ENCODE peak calls at places on chromosome 20, in nine cellular contexts. L is RWPE2, R is K562, Y is uterus, O is hepatocyte, D is vagina, B is lower lobe of right lung, I is PC-3, T is psoas muscle. Q is an unnamed sample.

GRCh38 chr20:45010399-45010828 is 44.1 kb downstream of the STK4 start:
- DNase-seq in R (no peak), T (no peak), B (no peak), Y (no peak), D (no peak), L (no peak), I (peak), O (no peak), Q (no peak)

GRCh38 chr20:36839150-36839549 is 36.8 kb upstream of the TLDC2 start:
- DNase-seq in Y (no peak), I (no peak), O (no peak), R (no peak), T (no peak), D (no peak), L (no peak), B (no peak), Q (no peak)

GRCh38 chr20:15949391-15949790 is 623.9 kb downstream of the KIF16B start:
- DNase-seq in Y (no peak), L (no peak), T (no peak), R (no peak), D (no peak), O (no peak), B (no peak), I (no peak), Q (no peak)

GRCh38 chr20:25204550-25205276 is 9.2 kb downstream of the ENTPD6 start:
- DNase-seq in D (peak), R (no peak), I (no peak), Y (no peak), L (no peak), T (no peak), B (no peak), O (no peak), Q (no peak)

GRCh38 chr20:10541668-10542411 is 106.7 kb downstream of the SLX4IP start:
- DNase-seq in B (no peak), O (no peak), R (no peak), L (no peak), I (peak), T (no peak), Y (no peak), D (no peak), Q (no peak)

GRCh38 chr20:52305029-52305645 is 113.6 kb upstream of the ZFP64 start:
- DNase-seq in B (no peak), Y (no peak), R (no peak), I (peak), O (no peak), T (no peak), L (no peak), D (no peak), Q (no peak)

GRCh38 chr20:50844430-50845100 is 49.7 kb downstream of the BCAS4 start:
- DNase-seq in O (no peak), T (no peak), Y (no peak), R (peak), B (no peak), L (peak), I (peak), D (no peak), Q (no peak)

GRCh38 chr20:61314326-61315010 is 62.4 kb downstream of the CDH4 start:
- DNase-seq in D (no peak), B (no peak), I (no peak), T (no peak), O (no peak), L (no peak), Y (no peak), R (no peak), Q (no peak)

GRCh38 chr20:58174708-58175287 is 53.7 kb downstream of the ANKRD60 start:
- DNase-seq in Y (peak), R (no peak), D (no peak), T (peak), L (no peak), I (no peak), O (no peak), B (peak), Q (no peak)

GRCh38 chr20:49024220-49024619 is 21.9 kb upstream of the CSE1L start:
- DNase-seq in L (no peak), B (no peak), I (no peak), D (no peak), Y (no peak), T (no peak), O (no peak), R (no peak), Q (no peak)

GRCh38 chr20:50578061-50578777 is 68.0 kb downstream of the PTPN1 start:
- DNase-seq in B (peak), I (no peak), O (no peak), D (no peak), L (peak), R (no peak), T (no peak), Y (no peak), Q (no peak)

GRCh38 chr20:47758517-47759450 is 26.5 kb downstream of the SULF2 start:
- DNase-seq in T (no peak), L (no peak), Y (no peak), B (no peak), O (no peak), D (no peak), R (no peak), I (no peak), Q (no peak)

GRCh38 chr20:46657618-46658017 is 6.4 kb upstream of the SLC13A3 start:
- DNase-seq in O (no peak), T (no peak), R (no peak), L (peak), D (no peak), B (no peak), Y (no peak), I (no peak), Q (no peak)

GRCh38 chr20:51160011-51160410 is 137.1 kb upstream of the KCNG1 start:
- DNase-seq in R (no peak), I (no peak), D (no peak), T (no peak), O (no peak), Y (no peak), L (no peak), B (no peak), Q (no peak)

GRCh38 chr20:62936996-62937352 is 973 bp upstream of the GID8 start:
- DNase-seq in L (no peak), I (peak), O (peak), D (no peak), T (no peak), R (no peak), Y (no peak), B (no peak), Q (no peak)

GRCh38 chr20:22687676-22688360 is 103.4 kb upstream of the FOXA2 start:
- DNase-seq in I (no peak), B (no peak), R (no peak), D (no peak), O (no peak), Y (no peak), L (no peak), T (no peak), Q (no peak)

GRCh38 chr20:32282461-32282860 is 5.0 kb downstream of the KIF3B start:
- DNase-seq in B (no peak), O (no peak), Y (no peak), D (no peak), L (peak), R (no peak), T (peak), I (no peak), Q (peak)

GRCh38 chr20:21981607-21982344 is 276.3 kb downstream of the PAX1 start:
- DNase-seq in T (no peak), B (no peak), Y (no peak), O (peak), R (no peak), L (no peak), I (peak), D (no peak), Q (no peak)

GRCh38 chr20:32314768-32315167 is 37.3 kb downstream of the KIF3B start:
- DNase-seq in Y (no peak), D (no peak), R (no peak), B (no peak), I (no peak), L (peak), O (no peak), T (no peak), Q (no peak)

GRCh38 chr20:12916699-12917098 is 92.1 kb upstream of the SPTLC3 start:
- DNase-seq in T (no peak), Y (no peak), I (no peak), B (no peak), O (peak), D (no peak), R (no peak), L (no peak), Q (no peak)

GRCh38 chr20:56943946-56944345 is 314.8 kb downstream of the TFAP2C start:
- DNase-seq in D (no peak), R (no peak), T (no peak), I (no peak), L (no peak), B (no peak), O (no peak), Y (no peak), Q (no peak)

GRCh38 chr20:61371501-61372150 is 119.6 kb downstream of the CDH4 start:
- DNase-seq in L (peak), D (no peak), O (no peak), T (no peak), B (no peak), I (no peak), R (no peak), Y (no peak), Q (no peak)

DNA sequence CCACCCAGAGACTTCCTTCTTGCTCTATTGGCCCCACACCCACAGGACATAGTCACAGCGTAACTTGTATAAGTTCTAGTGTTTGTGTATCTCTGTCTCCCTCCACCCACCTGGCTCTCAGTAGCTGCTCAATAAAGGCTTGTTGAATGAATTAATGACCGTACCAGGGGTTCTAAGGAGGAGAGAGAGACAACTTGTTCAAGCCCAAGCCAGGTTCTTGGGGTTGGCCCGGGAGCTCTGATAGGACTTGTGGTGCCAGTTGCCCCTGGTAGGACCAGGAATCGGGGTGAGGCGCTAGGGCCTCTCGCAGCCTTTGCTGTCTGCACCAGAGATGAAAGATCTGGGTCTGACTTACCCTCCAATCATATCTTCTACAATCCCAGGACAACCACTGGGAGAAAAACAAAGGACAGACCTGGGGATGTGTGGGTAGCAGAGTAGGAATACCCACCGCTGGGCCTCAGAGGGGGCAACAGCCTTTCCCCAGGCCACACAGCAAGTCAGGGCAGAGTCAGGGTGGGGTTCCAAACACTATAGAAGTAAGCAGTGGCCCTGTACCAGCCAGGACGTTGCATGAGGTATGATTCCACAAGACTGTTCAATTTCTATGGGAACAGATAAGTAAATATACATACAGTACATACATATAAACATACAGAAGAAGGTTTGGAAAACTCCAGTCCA is 5.3 kb upstream of the TGM2 start:
- DNase-seq in Y (no peak), O (no peak), D (no peak), B (no peak), T (no peak), L (no peak), I (no peak), R (no peak), Q (no peak)
- H3K27ac ChIP-seq in Y (peak), O (peak), D (peak), B (peak), T (no peak), L (peak), I (peak), R (no peak), Q (no peak)

DNA sequence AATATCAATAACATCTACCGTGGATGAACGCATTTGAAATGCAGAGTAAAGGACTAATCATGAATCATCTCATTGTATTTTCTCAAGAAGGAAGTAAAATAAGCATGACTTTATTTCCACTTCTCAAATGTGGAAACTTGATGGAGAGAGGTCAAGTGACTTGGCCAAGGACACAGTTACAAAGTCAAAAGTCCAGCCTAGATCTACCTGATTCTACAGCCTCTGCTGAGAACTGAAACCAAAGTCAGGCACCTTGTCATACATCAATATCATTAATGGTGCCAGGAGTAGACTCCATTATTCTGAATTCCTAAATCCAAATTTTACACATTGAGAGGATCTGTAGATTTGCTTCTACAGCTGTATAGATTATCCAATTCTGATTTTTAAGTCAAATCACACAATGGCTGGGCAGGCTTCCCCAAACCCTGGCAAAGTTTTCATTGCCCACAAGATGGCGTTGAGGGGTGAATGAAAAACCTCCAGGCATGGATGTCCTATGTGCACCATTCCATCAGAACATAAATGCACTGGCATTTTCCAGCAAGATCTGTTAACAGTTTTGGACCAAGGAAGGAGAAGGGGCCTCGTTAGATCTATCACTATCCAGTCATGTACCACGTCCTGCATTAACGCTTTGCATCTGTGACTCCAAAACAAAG is 423.0 kb downstream of the MAFB start:
- DNase-seq in B (no peak), L (no peak), T (no peak), I (peak), R (no peak), Y (no peak), D (no peak), O (peak), Q (no peak)
- TF ChIP-seq CTCF in B (peak), L (peak), T (peak), I (peak), R (no peak), Y (no peak), D (no peak), O (peak), Q (peak)

DNA sequence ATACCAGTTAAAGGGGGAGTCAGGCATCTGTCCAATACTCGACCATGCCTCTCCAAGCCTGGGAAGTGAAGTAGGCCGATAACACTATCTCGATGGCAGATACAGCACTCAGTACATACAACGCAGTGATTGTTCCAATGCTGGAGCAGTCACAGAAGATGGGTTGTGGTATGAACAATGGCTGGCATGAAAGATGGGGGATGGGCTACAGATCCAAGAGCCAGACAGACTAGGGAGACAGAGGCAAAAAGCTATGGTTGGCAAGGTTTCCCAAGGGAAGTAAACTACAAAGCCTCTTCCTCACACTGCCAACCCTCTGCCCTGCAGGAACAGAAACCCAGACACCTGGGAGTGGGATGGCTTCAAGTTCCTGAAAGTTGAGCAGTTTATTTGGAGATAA is 19.2 kb downstream of the FKBP1A start:
- DNase-seq in R (no peak), T (no peak), B (no peak), I (no peak), D (no peak), L (no peak), O (no peak), Y (no peak), Q (peak)
- H3K27ac ChIP-seq in R (no peak), T (peak), B (peak), I (no peak), D (no peak), L (no peak), O (no peak), Y (no peak), Q (peak)

GRCh38 chr20:19599200-19599599 is 158.9 kb upstream of the RIN2 start:
- DNase-seq in T (no peak), D (no peak), B (no peak), O (no peak), R (no peak), Y (no peak), L (no peak), I (no peak), Q (no peak)

GRCh38 chr20:19598117-19598516 is 159.9 kb upstream of the RIN2 start:
- DNase-seq in L (no peak), D (no peak), R (no peak), Y (no peak), I (no peak), O (no peak), T (no peak), B (no peak), Q (no peak)

GRCh38 chr20:19602660-19603389 is 155.2 kb upstream of the RIN2 start:
- DNase-seq in B (no peak), R (no peak), T (no peak), O (no peak), I (no peak), Y (no peak), D (no peak), L (no peak), Q (no peak)

GRCh38 chr20:19601133-19601810 is 156.8 kb upstream of the RIN2 start:
- DNase-seq in O (no peak), T (no peak), L (no peak), I (peak), B (no peak), Y (no peak), D (no peak), R (no peak), Q (no peak)

GRCh38 chr20:19600042-19600441 is 158.0 kb upstream of the RIN2 start:
- DNase-seq in I (no peak), B (no peak), T (no peak), D (no peak), O (no peak), Y (no peak), R (no peak), L (no peak), Q (no peak)
- TF ChIP-seq CTCF in I (no peak), B (no peak), T (no peak), D (no peak), O (no peak), Y (no peak), R (no peak), L (no peak), Q (no peak)

GRCh38 chr20:17680128-17680835 is 1.8 kb downstream of the RRBP1 start:
- DNase-seq in I (peak), Y (peak), R (peak), D (no peak), L (no peak), B (peak), T (peak), O (peak), Q (no peak)
- H3K27ac ChIP-seq in I (peak), Y (peak), R (peak), D (peak), L (peak), B (peak), T (peak), O (peak), Q (peak)